ENCODE peak calls at places on chromosomes 4 and X, in seven cellular contexts. S, L, V, T, M, E and I are unnamed samples.

GRCh38 chr4:146643812-146644401 is 5.2 kb downstream of the POU4F2 start:
- DNase-seq in T (no peak), V (peak; percentile 65), E (peak; percentile 78), S (no peak), M (no peak), L (no peak), I (no peak)

GRCh38 chr4:133775881-133776280 is 425.7 kb downstream of the PABPC4L start:
- DNase-seq in M (no peak), E (no peak), S (no peak), T (no peak), L (no peak), V (no peak), I (no peak)

GRCh38 chrX:153102436-153102835 is 30.2 kb downstream of the PNMA6A start:
- DNase-seq in L (no peak), E (no peak), V (peak; percentile 0), M (no peak), T (no peak), S (no peak), I (no peak)

GRCh38 chr4:112748352-112748900 is 111.5 kb downstream of the LARP7 start:
- DNase-seq in L (no peak), S (no peak), T (no peak), E (no peak), M (no peak), V (peak; percentile 54), I (no peak)

GRCh38 chrX:23981711-23982110 is 45.3 kb downstream of the KLHL15 start:
- DNase-seq in S (no peak), V (no peak), L (no peak), T (no peak), M (no peak), E (no peak), I (no peak)

GRCh38 chr4:69760455-69760854 is at the start of gene SULT1B1:
- DNase-seq in L (peak; percentile 29), S (no peak), E (no peak), V (no peak), T (no peak), M (no peak), I (peak; percentile 14)

GRCh38 chr4:129428454-129428853 is 332.5 kb downstream of the C4orf33 start:
- DNase-seq in L (no peak), M (no peak), V (no peak), T (no peak), E (no peak), S (no peak), I (no peak)

GRCh38 chr4:168531305-168531704 is 34.5 kb downstream of the PALLD start:
- DNase-seq in E (no peak), V (no peak), L (no peak), M (no peak), T (no peak), S (no peak), I (no peak)

GRCh38 chr4:72569719-72570235 is 756 bp upstream of the ADAMTS3 start:
- DNase-seq in T (no peak), E (no peak), V (no peak), S (no peak), M (no peak), L (no peak), I (peak; percentile 15)

GRCh38 chr4:106530034-106530361 is 161.4 kb upstream of the GIMD1 start:
- DNase-seq in M (no peak), E (no peak), S (no peak), V (no peak), T (no peak), L (no peak), I (no peak)

GRCh38 chr4:38160487-38161207 is 200.4 kb downstream of the PTTG2 start:
- DNase-seq in E (peak; percentile 38), T (no peak), M (no peak), L (peak; percentile 27), V (peak; percentile 88), S (no peak), I (peak; percentile 86)

GRCh38 chr4:112515278-112516075 is 503 bp downstream of the NEUROG2 start:
- DNase-seq in T (peak; percentile 59), S (peak; percentile 18), V (peak; percentile 60), E (peak; percentile 68), M (no peak), L (peak; percentile 49), I (peak; percentile 49)

GRCh38 chrX:45208121-45208856 is 7.6 kb upstream of the DIPK2B start:
- DNase-seq in T (no peak), L (no peak), E (no peak), S (no peak), V (peak; percentile 32), M (no peak), I (no peak)

GRCh38 chr4:122718265-122718664 is 14.2 kb upstream of the BBS12 start:
- DNase-seq in S (no peak), L (no peak), E (no peak), T (no peak), M (no peak), V (no peak), I (no peak)

GRCh38 chrX:136954930-136955329 is 74.4 kb upstream of the RBMX start:
- DNase-seq in V (peak; percentile 3), T (no peak), L (no peak), S (no peak), M (no peak), E (peak; percentile 13), I (peak; percentile 8)

GRCh38 chr4:6252051-6252450 is 17.6 kb upstream of the WFS1 start:
- DNase-seq in T (no peak), E (no peak), S (no peak), M (no peak), V (no peak), L (no peak), I (no peak)

GRCh38 chrX:19028560-19028959 is 44.6 kb upstream of the PHKA2 start:
- DNase-seq in S (no peak), M (no peak), T (no peak), V (no peak), L (no peak), E (no peak), I (no peak)

GRCh38 chr4:8906668-8906970 is 35.0 kb upstream of the HMX1 start:
- DNase-seq in S (no peak), L (no peak), T (no peak), M (no peak), E (no peak), V (no peak), I (no peak)

GRCh38 chr4:38489924-38490639 is 173.9 kb upstream of the KLF3 start:
- DNase-seq in V (peak; percentile 34), E (peak; percentile 61), L (peak; percentile 18), T (no peak), M (no peak), S (no peak), I (no peak)

GRCh38 chrX:132956421-132957210 is 1.8 kb downstream of the HS6ST2 start:
- DNase-seq in E (peak; percentile 39), V (no peak), T (peak; percentile 52), L (no peak), S (peak; percentile 5), M (no peak), I (no peak)

GRCh38 chr4:186999676-187000075 is 276.0 kb upstream of the FAT1 start:
- DNase-seq in E (no peak), L (no peak), S (no peak), M (no peak), V (no peak), T (no peak), I (no peak)

GRCh38 chr4:64477127-64477526 is 67.9 kb upstream of the TECRL start:
- DNase-seq in V (no peak), E (no peak), L (no peak), M (no peak), T (no peak), S (no peak), I (no peak)

GRCh38 chrX:129000018-129000417 is 523.3 kb downstream of the SMARCA1 start:
- DNase-seq in V (no peak), S (no peak), L (no peak), M (no peak), E (no peak), T (no peak), I (no peak)

GRCh38 chr4:36000941-36001557 is 243.3 kb downstream of the ARAP2 start:
- DNase-seq in L (no peak), S (no peak), V (no peak), E (no peak), M (no peak), T (no peak), I (no peak)

GRCh38 chr4:104967034-104967401 is 179.7 kb upstream of the TET2 start:
- DNase-seq in T (no peak), E (no peak), L (no peak), S (no peak), M (no peak), V (no peak), I (no peak)

GRCh38 chrX:140180585-140180984 is 215.3 kb upstream of the CXorf66 start:
- DNase-seq in S (no peak), M (no peak), E (no peak), T (no peak), L (no peak), V (no peak), I (no peak)

GRCh38 chrX:20026278-20026677 is 35.4 kb upstream of the BCLAF3 start:
- DNase-seq in T (no peak), L (no peak), S (no peak), E (no peak), M (no peak), V (peak; percentile 60), I (no peak)

GRCh38 chrX:49186125-49187027 is at the start of gene PRICKLE3:
- DNase-seq in S (peak; percentile 86), E (peak; percentile 87), V (peak; percentile 82), T (peak; percentile 66), L (peak; percentile 79), M (no peak), I (peak; percentile 62)

GRCh38 chr4:40264497-40264896 is 67.7 kb downstream of the RHOH start:
- DNase-seq in S (no peak), L (no peak), V (peak; percentile 81), T (no peak), M (no peak), E (no peak), I (no peak)

GRCh38 chr4:138522366-138522765 is 280.2 kb upstream of the SLC7A11 start:
- DNase-seq in M (no peak), L (no peak), V (peak; percentile 54), S (no peak), T (no peak), E (peak; percentile 41), I (no peak)

GRCh38 chr4:150264595-150265141 is 186.4 kb downstream of the DCLK2 start:
- DNase-seq in T (no peak), M (no peak), L (no peak), E (no peak), V (no peak), S (no peak), I (no peak)

GRCh38 chrX:30812326-30812725 is 76.7 kb downstream of the TAB3 start:
- DNase-seq in M (no peak), S (no peak), E (no peak), T (no peak), L (no peak), V (no peak), I (no peak)

GRCh38 chrX:21487832-21488231 is 113.6 kb downstream of the CNKSR2 start:
- DNase-seq in E (peak; percentile 14), S (no peak), M (no peak), L (no peak), T (peak; percentile 43), V (no peak), I (no peak)

GRCh38 chr4:54185871-54186270 is 43.2 kb upstream of the PDGFRA start:
- DNase-seq in E (no peak), S (no peak), V (peak; percentile 64), L (no peak), M (no peak), T (no peak), I (no peak)

GRCh38 chr4:80213117-80213815 is 16.0 kb downstream of the PRDM8 start:
- DNase-seq in V (no peak), M (no peak), T (no peak), L (no peak), S (no peak), E (no peak), I (peak; percentile 53)